ENCODE peak calls at places on chromosomes 6 and 20, in five cellular contexts. E is amygdala, X is GM03348, S is BJ, R is astrocyte of the spinal cord. I is an unnamed sample.

GRCh38 chr20:61120595-61121515 is 131.2 kb upstream of the CDH4 start:
- DNase-seq in R (peak), E (no peak), X (peak), S (no peak), I (peak)

GRCh38 chr6:26020291-26020982 is 57.8 kb downstream of the TRIM38 start:
- DNase-seq in R (peak), E (peak), S (peak), X (peak), I (peak)

GRCh38 chr6:25927177-25927576 is 3.3 kb downstream of the SLC17A2 start:
- DNase-seq in S (no peak), X (no peak), R (no peak), E (no peak), I (no peak)

GRCh38 chr6:52356017-52356416 is 5.9 kb upstream of the PAQR8 start:
- DNase-seq in E (no peak), S (no peak), R (no peak), X (no peak), I (no peak)

GRCh38 chr6:113857565-113858066 is 471 bp downstream of the MARCKS start:
- DNase-seq in S (no peak), R (no peak), X (peak), E (peak), I (peak)

GRCh38 chr20:34172926-34173325 is 60.9 kb upstream of the EIF2S2 start:
- DNase-seq in R (no peak), S (no peak), E (no peak), X (no peak), I (no peak)

GRCh38 chr20:50146732-50147662 is 6.5 kb downstream of the PEDS1 start:
- DNase-seq in S (no peak), X (no peak), E (no peak), R (peak), I (no peak)

GRCh38 chr6:169161572-169162167 is 92.0 kb downstream of the THBS2 start:
- DNase-seq in X (no peak), R (no peak), E (no peak), S (no peak), I (no peak)

GRCh38 chr6:69985180-69985579 is 118.8 kb downstream of the COL19A1 start:
- DNase-seq in X (no peak), E (no peak), S (no peak), R (peak), I (no peak)

GRCh38 chr6:82589509-82590206 is 226.0 kb downstream of the TPBG start:
- DNase-seq in E (no peak), R (peak), X (peak), S (peak), I (no peak)

GRCh38 chr6:14885471-14885987 is 360.3 kb upstream of the JARID2 start:
- DNase-seq in S (no peak), E (no peak), R (no peak), X (no peak), I (no peak)

GRCh38 chr6:34386316-34387137 is 5.9 kb downstream of the NUDT3 start:
- DNase-seq in E (no peak), X (peak), R (peak), S (peak), I (no peak)

GRCh38 chr20:37417857-37418501 is 72.0 kb downstream of the SRC start:
- DNase-seq in S (no peak), X (peak), R (no peak), E (no peak), I (no peak)

GRCh38 chr6:133590196-133590595 is 298.7 kb upstream of the TCF21 start:
- DNase-seq in E (no peak), X (no peak), S (no peak), R (no peak), I (no peak)

GRCh38 chr6:40763001-40763400 is 175.8 kb upstream of the LRFN2 start:
- DNase-seq in E (no peak), X (no peak), S (no peak), R (no peak), I (no peak)

GRCh38 chr6:150211700-150212615 is 69.1 kb downstream of the PPP1R14C start:
- DNase-seq in R (no peak), S (no peak), E (no peak), X (peak), I (no peak)

GRCh38 chr20:47273591-47274235 is 82.8 kb downstream of the ZMYND8 start:
- DNase-seq in X (no peak), R (no peak), S (no peak), E (no peak), I (no peak)

GRCh38 chr6:33433001-33433559 is 13.2 kb downstream of the SYNGAP1 start:
- DNase-seq in S (no peak), X (no peak), E (no peak), R (no peak), I (no peak)

GRCh38 chr20:4150095-4150492 is 134.7 kb upstream of the RNF24 start:
- DNase-seq in S (no peak), E (no peak), R (peak), X (peak), I (no peak)

GRCh38 chr6:113094781-113095180 is 747.7 kb downstream of the RFPL4B start:
- DNase-seq in S (no peak), X (no peak), E (no peak), R (peak), I (no peak)

GRCh38 chr20:31713312-31714049 is 9.2 kb downstream of the BCL2L1 start:
- DNase-seq in S (peak), E (peak), R (peak), X (peak), I (no peak)

GRCh38 chr6:79946773-79947190 is 571 bp downstream of the ELOVL4 start:
- DNase-seq in R (peak), S (no peak), E (peak), X (peak), I (peak)

GRCh38 chr6:147141690-147142308 is 62.4 kb upstream of the STXBP5 start:
- DNase-seq in R (peak), E (no peak), S (no peak), X (peak), I (no peak)

I was measured in posterior cingulate gyrus.